ENCODE peak calls at places on chromosomes 1 and 21, in eight cellular contexts. W is NCI-H1048, A is hypothalamus, F is AG04450, X is D341Med, M is bronchial epithelial cell, U is brain microvascular endothelial cell, T is M059J. N is an unnamed sample.

GRCh38 chr1:246417152-246417812 is 89.8 kb downstream of the SMYD3 start:
- DNase-seq in X (no peak), A (no peak), T (peak), M (peak), F (no peak), U (peak), W (no peak), N (no peak)

GRCh38 chr21:40736145-40736544 is 110.8 kb downstream of the DSCAM start:
- DNase-seq in X (no peak), A (no peak), T (no peak), U (no peak), M (no peak), W (no peak), F (no peak), N (no peak)

GRCh38 chr1:60066001-60066400 is 7.6 kb downstream of the C1orf87 start:
- DNase-seq in X (no peak), F (no peak), A (no peak), U (peak), W (no peak), T (no peak), M (peak), N (no peak)

GRCh38 chr1:89519779-89520358 is 4.8 kb upstream of the LRRC8B start:
- DNase-seq in W (no peak), U (peak), M (peak), X (peak), A (no peak), F (no peak), T (peak), N (no peak)

GRCh38 chr1:23638786-23639241 is 52.8 kb upstream of the RPL11 start:
- DNase-seq in F (no peak), M (no peak), U (no peak), A (no peak), T (no peak), X (no peak), W (no peak), N (no peak)

GRCh38 chr1:178946855-178947687 is 76.2 kb upstream of the ANGPTL1 start:
- DNase-seq in U (no peak), F (no peak), W (no peak), A (no peak), T (no peak), X (no peak), M (no peak), N (no peak)

GRCh38 chr1:233885196-233886028 is 19.1 kb upstream of the SLC35F3 start:
- DNase-seq in X (peak), A (no peak), M (no peak), T (peak), F (no peak), W (no peak), U (no peak), N (no peak)

GRCh38 chr1:179921981-179922380 is 32.6 kb upstream of the CEP350 start:
- DNase-seq in A (no peak), T (peak), F (no peak), U (no peak), X (no peak), M (no peak), W (no peak), N (peak)

GRCh38 chr1:197911857-197912696 is 5.1 kb upstream of the LHX9 start:
- DNase-seq in U (no peak), F (no peak), A (no peak), M (peak), T (peak), W (no peak), X (peak), N (no peak)

GRCh38 chr1:110207831-110208230 is 2.3 kb upstream of the KCNC4 start:
- DNase-seq in T (peak), W (no peak), X (peak), M (peak), F (no peak), U (peak), A (peak), N (peak)

GRCh38 chr1:112998592-112999235 is 42.7 kb upstream of the SLC16A1 start:
- DNase-seq in M (peak), X (no peak), A (peak), F (peak), T (peak), W (no peak), U (peak), N (no peak)

GRCh38 chr1:115783311-115783710 is 14.8 kb upstream of the CASQ2 start:
- DNase-seq in M (no peak), A (no peak), T (no peak), F (no peak), W (no peak), X (no peak), U (no peak), N (no peak)

GRCh38 chr1:28519946-28520725 is 14.3 kb downstream of the RCC1 start:
- DNase-seq in U (no peak), F (no peak), W (no peak), M (no peak), T (no peak), A (no peak), X (no peak), N (no peak)

GRCh38 chr1:3670823-3671251 is 18.5 kb downstream of the TP73 start:
- DNase-seq in W (no peak), F (no peak), T (no peak), M (no peak), A (no peak), U (no peak), X (no peak), N (no peak)

GRCh38 chr1:35298464-35298863 is 30.0 kb downstream of the ZMYM4 start:
- DNase-seq in W (no peak), U (peak), X (peak), T (peak), F (no peak), M (peak), A (no peak), N (peak)

GRCh38 chr21:42317341-42317741 is 2.1 kb upstream of the TFF3 start:
- DNase-seq in A (no peak), U (no peak), M (no peak), T (no peak), F (no peak), X (no peak), W (no peak), N (no peak)

GRCh38 chr1:95005584-95005983 is 67.2 kb downstream of the ALG14 start:
- DNase-seq in W (no peak), X (no peak), T (no peak), A (no peak), U (no peak), F (no peak), M (no peak), N (no peak)

GRCh38 chr1:162548170-162548569 is 13.4 kb upstream of the UAP1 start:
- DNase-seq in T (peak), M (no peak), X (no peak), A (no peak), F (no peak), U (no peak), W (no peak), N (no peak)

GRCh38 chr1:207647966-207648906 is 3.3 kb downstream of the CR1L start:
- DNase-seq in A (no peak), F (no peak), W (no peak), T (no peak), U (no peak), X (no peak), M (no peak), N (no peak)

GRCh38 chr1:228182296-228183030 is 16.9 kb downstream of the IBA57 start:
- DNase-seq in U (no peak), X (peak), T (no peak), M (no peak), A (no peak), W (no peak), F (no peak), N (no peak)

GRCh38 chr1:47976267-47976666 is 20.9 kb downstream of the TRABD2B start:
- DNase-seq in T (no peak), U (no peak), W (no peak), F (no peak), X (no peak), M (no peak), A (no peak), N (no peak)

GRCh38 chr1:40404670-40405462 is 31.3 kb downstream of the SMAP2 start:
- DNase-seq in A (no peak), X (peak), W (no peak), F (no peak), U (peak), T (peak), M (peak), N (peak)

GRCh38 chr1:70143052-70143659 is 62.2 kb downstream of the LRRC40 start:
- DNase-seq in W (no peak), A (no peak), T (peak), F (no peak), X (no peak), M (no peak), U (peak), N (peak)

GRCh38 chr1:16236091-16236494 is 890 bp downstream of the CPLANE2 start:
- DNase-seq in X (peak), M (peak), A (no peak), W (no peak), U (no peak), T (peak), F (no peak), N (peak)

GRCh38 chr1:183877321-183877720 is 72.4 kb downstream of the RGL1 start:
- DNase-seq in A (peak), U (no peak), M (no peak), X (no peak), W (no peak), T (peak), F (no peak), N (no peak)

GRCh38 chr1:205328476-205328875 is 6.9 kb upstream of the NUAK2 start:
- DNase-seq in A (no peak), M (no peak), F (no peak), W (no peak), U (no peak), T (peak), X (no peak), N (no peak)

GRCh38 chr1:198966519-198966918 is 327.7 kb downstream of the PTPRC start:
- DNase-seq in F (no peak), M (no peak), X (no peak), W (no peak), U (no peak), T (no peak), A (no peak), N (no peak)

GRCh38 chr1:161166669-161167548 is 683 bp downstream of the PPOX start:
- DNase-seq in T (no peak), A (no peak), W (no peak), M (no peak), X (peak), F (no peak), U (no peak), N (no peak)

GRCh38 chr1:205064741-205065316 is 19.4 kb downstream of the TMEM81 start:
- DNase-seq in F (no peak), A (no peak), W (no peak), X (no peak), T (no peak), U (no peak), M (no peak), N (no peak)

GRCh38 chr1:31444725-31445448 is 31.9 kb downstream of the SERINC2 start:
- DNase-seq in X (no peak), F (no peak), T (peak), U (no peak), M (peak), A (no peak), W (no peak), N (no peak)

GRCh38 chr21:31873275-31873695 is 465 bp downstream of the HUNK start:
- DNase-seq in A (no peak), W (no peak), X (peak), F (no peak), M (no peak), T (no peak), U (no peak), N (no peak)

GRCh38 chr1:154747841-154748766 is 122.0 kb downstream of the KCNN3 start:
- DNase-seq in M (no peak), A (peak), F (no peak), U (no peak), T (no peak), W (no peak), X (peak), N (no peak)

GRCh38 chr1:94806451-94806861 is 13.7 kb upstream of the SLC44A3 start:
- DNase-seq in X (no peak), M (no peak), F (no peak), T (no peak), W (no peak), A (no peak), U (no peak), N (no peak)

N was measured in NCI-H460.